ENCODE peak calls at places on chromosomes 12 and 14, in eight cellular contexts. S, F, E, I, T, G, A and R are unnamed samples.

GRCh38 chr12:15800278-15800677 is 11.1 kb upstream of the EPS8 start:
- DNase-seq in S (no peak), F (no peak), E (no peak), I (no peak), T (no peak), G (no peak), A (no peak), R (no peak)

GRCh38 chr12:52125499-52125900 is 46.0 kb downstream of the SMIM41 start:
- DNase-seq in S (no peak), F (peak; percentile 77), E (no peak), I (no peak), T (no peak), G (no peak), A (no peak), R (no peak)

GRCh38 chr12:34304546-34304945 is 282.2 kb downstream of the ALG10 start:
- DNase-seq in S (no peak), F (no peak), E (no peak), I (no peak), T (no peak), G (no peak), A (no peak), R (no peak)

GRCh38 chr14:104093366-104094055 is 8.0 kb downstream of the ASPG start:
- DNase-seq in S (no peak), F (no peak), E (no peak), I (no peak), T (no peak), G (no peak), A (no peak), R (no peak)

GRCh38 chr12:14577344-14577743 is 9.7 kb upstream of the PLBD1 start:
- DNase-seq in S (no peak), F (no peak), E (no peak), I (peak; percentile 2), T (no peak), G (peak; percentile 36), A (peak; percentile 22), R (no peak)

GRCh38 chr12:47808574-47809380 is 10.9 kb downstream of the HDAC7 start:
- DNase-seq in S (no peak), F (no peak), E (no peak), I (peak; percentile 56), T (no peak), G (no peak), A (peak; percentile 37), R (no peak)

GRCh38 chr12:95182868-95183415 is 34.3 kb downstream of the FGD6 start:
- DNase-seq in S (no peak), F (no peak), E (no peak), I (peak; percentile 41), T (no peak), G (peak; percentile 69), A (peak; percentile 73), R (no peak)

GRCh38 chr14:41606249-41607118 is at the start of gene LRFN5:
- DNase-seq in S (peak; percentile 73), F (peak; percentile 86), E (peak; percentile 23), I (no peak), T (no peak), G (peak; percentile 31), A (peak; percentile 69), R (peak; percentile 36)

GRCh38 chr12:93407283-93407962 is 29.7 kb downstream of the NUDT4 start:
- DNase-seq in S (no peak), F (no peak), E (no peak), I (no peak), T (no peak), G (no peak), A (no peak), R (no peak)

GRCh38 chr14:89841855-89842254 is 112.7 kb downstream of the EFCAB11 start:
- DNase-seq in S (no peak), F (no peak), E (no peak), I (no peak), T (no peak), G (no peak), A (no peak), R (no peak)